ENCODE peak calls at places on chromosomes 13 and 19, in five cellular contexts. One of them, this sample, is unnamed.

GRCh38 chr13:38657191-38657590 is 29.7 kb upstream of the FREM2 start:
- DNase-seq in neural progenitor cell: no peak
- DNase-seq in upper lobe of right lung: no peak
- DNase-seq in hepatocyte: no peak
- DNase-seq in lower lobe of right lung: no peak
- DNase-seq in this sample: no peak

GRCh38 chr19:43460362-43461016 is 4.9 kb downstream of the LYPD3 start:
- DNase-seq in hepatocyte: no peak
- DNase-seq in lower lobe of right lung: no peak
- DNase-seq in neural progenitor cell: no peak
- DNase-seq in upper lobe of right lung: no peak
- DNase-seq in this sample: no peak

GRCh38 chr13:35830850-35831450 is 300.2 kb downstream of the DCLK1 start:
- DNase-seq in lower lobe of right lung: no peak
- DNase-seq in hepatocyte: no peak
- DNase-seq in upper lobe of right lung: no peak
- DNase-seq in neural progenitor cell: peak; percentile 27
- DNase-seq in this sample: no peak

GRCh38 chr13:77513719-77514335 is 21.7 kb upstream of the SCEL start:
- DNase-seq in hepatocyte: no peak
- DNase-seq in neural progenitor cell: no peak
- DNase-seq in lower lobe of right lung: no peak
- DNase-seq in upper lobe of right lung: no peak
- DNase-seq in this sample: no peak

GRCh38 chr13:112616586-112617381 is 28.8 kb upstream of the TUBGCP3 start:
- DNase-seq in neural progenitor cell: peak; percentile 65
- DNase-seq in hepatocyte: peak; percentile 59
- DNase-seq in lower lobe of right lung: no peak
- DNase-seq in upper lobe of right lung: no peak
- DNase-seq in this sample: no peak

GRCh38 chr13:41196620-41197019 is 2.3 kb upstream of the KBTBD7 start:
- DNase-seq in lower lobe of right lung: no peak
- DNase-seq in neural progenitor cell: no peak
- DNase-seq in upper lobe of right lung: no peak
- DNase-seq in hepatocyte: no peak
- DNase-seq in this sample: no peak

GRCh38 chr19:9881720-9882119 is 46.6 kb downstream of the PIN1 start:
- DNase-seq in lower lobe of right lung: no peak
- DNase-seq in upper lobe of right lung: no peak
- DNase-seq in neural progenitor cell: no peak
- DNase-seq in hepatocyte: no peak
- DNase-seq in this sample: no peak

GRCh38 chr19:45187421-45188100 is 9.0 kb downstream of the BLOC1S3 start:
- DNase-seq in lower lobe of right lung: no peak
- DNase-seq in neural progenitor cell: peak; percentile 77
- DNase-seq in hepatocyte: peak; percentile 61
- DNase-seq in upper lobe of right lung: no peak
- DNase-seq in this sample: no peak

GRCh38 chr13:50701469-50701868 is 142.0 kb downstream of the DLEU7 start:
- DNase-seq in neural progenitor cell: no peak
- DNase-seq in upper lobe of right lung: no peak
- DNase-seq in lower lobe of right lung: no peak
- DNase-seq in hepatocyte: no peak
- DNase-seq in this sample: no peak

GRCh38 chr19:34243876-34244578 is 10.3 kb upstream of the GARRE1 start:
- DNase-seq in hepatocyte: no peak
- DNase-seq in neural progenitor cell: no peak
- DNase-seq in lower lobe of right lung: no peak
- DNase-seq in upper lobe of right lung: no peak
- DNase-seq in this sample: no peak

GRCh38 chr13:30607908-30608307 is 9.8 kb upstream of the USPL1 start:
- DNase-seq in upper lobe of right lung: no peak
- DNase-seq in lower lobe of right lung: no peak
- DNase-seq in neural progenitor cell: no peak
- DNase-seq in hepatocyte: no peak
- DNase-seq in this sample: no peak

GRCh38 chr13:95833126-95833525 is 156.2 kb downstream of the DNAJC3 start:
- DNase-seq in lower lobe of right lung: no peak
- DNase-seq in hepatocyte: no peak
- DNase-seq in neural progenitor cell: no peak
- DNase-seq in upper lobe of right lung: no peak
- DNase-seq in this sample: no peak

GRCh38 chr19:39065928-39066327 is 18.2 kb upstream of the ACP7 start:
- DNase-seq in hepatocyte: no peak
- DNase-seq in neural progenitor cell: no peak
- DNase-seq in lower lobe of right lung: no peak
- DNase-seq in upper lobe of right lung: no peak
- DNase-seq in this sample: no peak

GRCh38 chr13:36298535-36299068 is 988 bp upstream of the CCDC169 start:
- DNase-seq in upper lobe of right lung: no peak
- DNase-seq in hepatocyte: no peak
- DNase-seq in neural progenitor cell: peak; percentile 90
- DNase-seq in lower lobe of right lung: no peak
- DNase-seq in this sample: no peak

GRCh38 chr13:46535822-46536221 is 17.1 kb upstream of the LRCH1 start:
- DNase-seq in neural progenitor cell: no peak
- DNase-seq in lower lobe of right lung: no peak
- DNase-seq in upper lobe of right lung: no peak
- DNase-seq in hepatocyte: no peak
- DNase-seq in this sample: no peak

GRCh38 chr19:45195764-45196163 is 17.2 kb downstream of the BLOC1S3 start:
- DNase-seq in neural progenitor cell: no peak
- DNase-seq in lower lobe of right lung: no peak
- DNase-seq in hepatocyte: no peak
- DNase-seq in upper lobe of right lung: no peak
- DNase-seq in this sample: no peak

GRCh38 chr19:38990949-38991697 is 15.6 kb upstream of the FBXO17 start:
- DNase-seq in neural progenitor cell: no peak
- DNase-seq in lower lobe of right lung: peak; percentile 45
- DNase-seq in upper lobe of right lung: no peak
- DNase-seq in hepatocyte: no peak
- DNase-seq in this sample: no peak

GRCh38 chr13:59201836-59202235 is 961.9 kb downstream of the DIAPH3 start:
- DNase-seq in upper lobe of right lung: no peak
- DNase-seq in lower lobe of right lung: no peak
- DNase-seq in neural progenitor cell: no peak
- DNase-seq in hepatocyte: no peak
- DNase-seq in this sample: no peak

GRCh38 chr19:1836458-1837221 is 11.6 kb downstream of the REXO1 start:
- DNase-seq in lower lobe of right lung: no peak
- DNase-seq in hepatocyte: no peak
- DNase-seq in upper lobe of right lung: no peak
- DNase-seq in neural progenitor cell: no peak
- DNase-seq in this sample: no peak

GRCh38 chr13:79404985-79405384 is 1.1 kb downstream of the RBM26 start:
- DNase-seq in neural progenitor cell: no peak
- DNase-seq in hepatocyte: no peak
- DNase-seq in upper lobe of right lung: no peak
- DNase-seq in lower lobe of right lung: no peak
- DNase-seq in this sample: no peak

GRCh38 chr19:32924200-32924599 is 47.6 kb downstream of the CEP89 start:
- DNase-seq in lower lobe of right lung: no peak
- DNase-seq in neural progenitor cell: no peak
- DNase-seq in upper lobe of right lung: no peak
- DNase-seq in hepatocyte: peak; percentile 12
- DNase-seq in this sample: no peak

GRCh38 chr13:21012211-21012610 is 49.2 kb downstream of the LATS2 start:
- DNase-seq in neural progenitor cell: no peak
- DNase-seq in lower lobe of right lung: no peak
- DNase-seq in hepatocyte: no peak
- DNase-seq in upper lobe of right lung: no peak
- DNase-seq in this sample: no peak

GRCh38 chr13:96650301-96650886 is 343.9 kb downstream of the OXGR1 start:
- DNase-seq in upper lobe of right lung: no peak
- DNase-seq in hepatocyte: peak; percentile 18
- DNase-seq in lower lobe of right lung: no peak
- DNase-seq in neural progenitor cell: no peak
- DNase-seq in this sample: no peak

GRCh38 chr13:109773276-109773675 is 13.1 kb downstream of the IRS2 start:
- DNase-seq in hepatocyte: no peak
- DNase-seq in neural progenitor cell: no peak
- DNase-seq in upper lobe of right lung: no peak
- DNase-seq in lower lobe of right lung: no peak
- DNase-seq in this sample: no peak

GRCh38 chr13:97248243-97248642 is 26.1 kb downstream of the MBNL2 start:
- DNase-seq in lower lobe of right lung: no peak
- DNase-seq in upper lobe of right lung: no peak
- DNase-seq in neural progenitor cell: no peak
- DNase-seq in hepatocyte: no peak
- DNase-seq in this sample: no peak

GRCh38 chr19:4557971-4558941 is 1.2 kb downstream of the SEMA6B start:
- DNase-seq in upper lobe of right lung: peak; percentile 70
- DNase-seq in lower lobe of right lung: no peak
- DNase-seq in hepatocyte: peak; percentile 52
- DNase-seq in neural progenitor cell: peak; percentile 67
- DNase-seq in this sample: peak; percentile 56

GRCh38 chr19:42422576-42423461 is 4.4 kb downstream of the LIPE start:
- DNase-seq in upper lobe of right lung: peak; percentile 74
- DNase-seq in lower lobe of right lung: no peak
- DNase-seq in neural progenitor cell: no peak
- DNase-seq in hepatocyte: peak; percentile 66
- DNase-seq in this sample: peak; percentile 75

GRCh38 chr13:45695198-45695730 is 6.9 kb upstream of the CBY2 start:
- DNase-seq in neural progenitor cell: no peak
- DNase-seq in upper lobe of right lung: no peak
- DNase-seq in lower lobe of right lung: no peak
- DNase-seq in hepatocyte: no peak
- DNase-seq in this sample: no peak

GRCh38 chr13:33634526-33635111 is 183.3 kb upstream of the RFC3 start:
- DNase-seq in neural progenitor cell: no peak
- DNase-seq in upper lobe of right lung: no peak
- DNase-seq in lower lobe of right lung: no peak
- DNase-seq in hepatocyte: no peak
- DNase-seq in this sample: peak; percentile 62

GRCh38 chr19:48644839-48645651 is 942 bp downstream of the CA11 start:
- DNase-seq in hepatocyte: peak; percentile 85
- DNase-seq in upper lobe of right lung: peak; percentile 78
- DNase-seq in neural progenitor cell: peak; percentile 90
- DNase-seq in lower lobe of right lung: peak; percentile 78
- DNase-seq in this sample: peak; percentile 72
- H3K4me3 ChIP-seq in hepatocyte: peak overlapping the region; percentile 57
- H3K4me3 ChIP-seq in upper lobe of right lung: peak overlapping the region; percentile 56
- H3K4me3 ChIP-seq in neural progenitor cell: peak overlapping the region; percentile 71
- H3K4me3 ChIP-seq in lower lobe of right lung: peak overlapping the region; percentile 63
- H3K4me3 ChIP-seq in this sample: peak overlapping the region; percentile 56

DNA sequence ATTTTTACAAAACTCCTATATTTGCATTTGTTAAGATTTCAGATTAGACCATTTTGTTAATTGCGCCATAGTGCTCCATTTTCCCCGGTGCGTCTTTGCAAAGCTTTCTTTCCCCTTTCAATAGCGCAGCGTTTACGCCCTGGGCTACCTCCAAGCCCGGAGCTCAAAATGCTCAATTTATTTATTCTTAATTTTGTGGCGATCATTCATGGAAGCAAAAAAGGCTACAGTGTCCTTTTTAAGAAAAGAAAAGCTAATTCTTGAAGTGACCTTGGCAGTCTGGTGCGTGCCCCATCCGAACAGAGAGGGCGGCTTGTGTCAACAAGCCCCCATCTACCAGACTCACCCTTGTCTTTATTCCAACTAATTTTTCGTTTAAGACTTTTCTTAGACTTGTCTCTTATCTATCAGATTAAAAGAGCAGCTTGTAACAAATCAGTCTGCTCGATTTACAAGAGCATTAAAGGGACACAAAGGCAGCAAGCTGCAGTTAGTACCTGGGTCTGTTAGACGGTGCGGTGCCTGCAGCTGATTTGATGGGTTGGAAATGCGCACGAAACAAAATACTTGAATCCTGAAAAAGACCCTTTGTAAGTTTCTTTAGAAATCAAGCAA is 30.1 kb downstream of the GSX1 start:
- DNase-seq in hepatocyte: no peak
- DNase-seq in neural progenitor cell: peak; percentile 54
- DNase-seq in upper lobe of right lung: no peak
- DNase-seq in lower lobe of right lung: no peak
- DNase-seq in this sample: no peak
- TF ChIP-seq CTCF in hepatocyte: no peak
- TF ChIP-seq CTCF in neural progenitor cell: no peak
- TF ChIP-seq CTCF in upper lobe of right lung: no peak
- TF ChIP-seq CTCF in lower lobe of right lung: no peak
- TF ChIP-seq CTCF in this sample: no peak

GRCh38 chr19:58003153-58003828 is 671 bp upstream of the ZNF606 start:
- DNase-seq in lower lobe of right lung: no peak
- DNase-seq in upper lobe of right lung: no peak
- DNase-seq in hepatocyte: no peak
- DNase-seq in neural progenitor cell: no peak
- DNase-seq in this sample: no peak

GRCh38 chr19:58001895-58002369 is 688 bp downstream of the ZNF606 start:
- DNase-seq in neural progenitor cell: no peak
- DNase-seq in upper lobe of right lung: no peak
- DNase-seq in lower lobe of right lung: no peak
- DNase-seq in hepatocyte: no peak
- DNase-seq in this sample: no peak

GRCh38 chr19:58000677-58001076 is 1.9 kb downstream of the ZNF606 start:
- DNase-seq in upper lobe of right lung: no peak
- DNase-seq in hepatocyte: no peak
- DNase-seq in neural progenitor cell: no peak
- DNase-seq in lower lobe of right lung: no peak
- DNase-seq in this sample: no peak

GRCh38 chr19:58007285-58007684 is 4.7 kb upstream of the ZNF606 start:
- DNase-seq in neural progenitor cell: no peak
- DNase-seq in lower lobe of right lung: no peak
- DNase-seq in upper lobe of right lung: no peak
- DNase-seq in hepatocyte: no peak
- DNase-seq in this sample: peak; percentile 21

GRCh38 chr19:58002384-58003152 is at the start of gene ZNF606:
- DNase-seq in lower lobe of right lung: peak; percentile 93
- DNase-seq in hepatocyte: peak; percentile 96
- DNase-seq in neural progenitor cell: peak; percentile 96
- DNase-seq in upper lobe of right lung: peak; percentile 95
- DNase-seq in this sample: peak; percentile 90
- H3K9me3 ChIP-seq in lower lobe of right lung: peaks cover 71% of the 10 kb centered on the region
- H3K9me3 ChIP-seq in hepatocyte: peaks cover 64% of the 10 kb centered on the region
- H3K9me3 ChIP-seq in neural progenitor cell: peaks cover 26% of the 10 kb centered on the region
- H3K9me3 ChIP-seq in upper lobe of right lung: peaks cover 46% of the 10 kb centered on the region
- H3K9me3 ChIP-seq in this sample: peaks cover 37% of the 10 kb centered on the region

GRCh38 chr19:20078696-20079095 is 896 bp downstream of the ZNF90 start:
- DNase-seq in neural progenitor cell: peak; percentile 55
- DNase-seq in hepatocyte: peak; percentile 53
- DNase-seq in lower lobe of right lung: peak; percentile 49
- DNase-seq in upper lobe of right lung: peak; percentile 67
- DNase-seq in this sample: peak; percentile 5
- H3K4me3 ChIP-seq in neural progenitor cell: peak overlapping the region; percentile 80
- H3K4me3 ChIP-seq in hepatocyte: peak overlapping the region; percentile 29
- H3K4me3 ChIP-seq in lower lobe of right lung: peak overlapping the region; percentile 60
- H3K4me3 ChIP-seq in upper lobe of right lung: peak overlapping the region; percentile 56
- H3K4me3 ChIP-seq in this sample: peak overlapping the region; percentile 53